ENCODE peak calls at places on chromosomes 16 and 17, in five cellular contexts. One of them, this sample, is unnamed.
A peak's percentile ranks its signal among the peaks of the same experiment; 100 is the strongest.

GRCh38 chr16:87464691-87465300 is 28.0 kb downstream of the ZCCHC14 start:
- DNase-seq in prostate gland: no peak
- DNase-seq in SK-N-SH: peak; percentile 58
- DNase-seq in Kasumi-1: peak; percentile 45
- DNase-seq in AG10803: peak; percentile 91
- DNase-seq in this sample: peak; percentile 98

GRCh38 chr17:72976971-72977767 is 115.3 kb downstream of the SLC39A11 start:
- DNase-seq in Kasumi-1: no peak
- DNase-seq in prostate gland: no peak
- DNase-seq in AG10803: peak; percentile 88
- DNase-seq in SK-N-SH: no peak
- DNase-seq in this sample: peak; percentile 92

GRCh38 chr17:65627892-65628622 is 66.6 kb upstream of the AXIN2 start:
- DNase-seq in Kasumi-1: no peak
- DNase-seq in prostate gland: peak; percentile 85
- DNase-seq in SK-N-SH: no peak
- DNase-seq in AG10803: peak; percentile 46
- DNase-seq in this sample: peak; percentile 76

GRCh38 chr16:1746693-1747195 is 24.6 kb downstream of the NME3 start:
- DNase-seq in Kasumi-1: no peak
- DNase-seq in AG10803: no peak
- DNase-seq in prostate gland: no peak
- DNase-seq in SK-N-SH: no peak
- DNase-seq in this sample: no peak

GRCh38 chr16:75461575-75461974 is 2.9 kb downstream of the TMEM170A start:
- DNase-seq in SK-N-SH: no peak
- DNase-seq in AG10803: no peak
- DNase-seq in prostate gland: no peak
- DNase-seq in Kasumi-1: no peak
- DNase-seq in this sample: no peak

GRCh38 chr17:79674506-79675412 is 56.0 kb upstream of the ENPP7 start:
- DNase-seq in Kasumi-1: no peak
- DNase-seq in AG10803: no peak
- DNase-seq in SK-N-SH: no peak
- DNase-seq in prostate gland: no peak
- DNase-seq in this sample: no peak

GRCh38 chr16:46709464-46709863 is 20.0 kb downstream of the ORC6 start:
- DNase-seq in AG10803: no peak
- DNase-seq in prostate gland: no peak
- DNase-seq in Kasumi-1: no peak
- DNase-seq in SK-N-SH: no peak
- DNase-seq in this sample: no peak

GRCh38 chr17:15914400-15915165 is 30.3 kb upstream of the ADORA2B start:
- DNase-seq in AG10803: peak; percentile 24
- DNase-seq in SK-N-SH: no peak
- DNase-seq in Kasumi-1: no peak
- DNase-seq in prostate gland: no peak
- DNase-seq in this sample: peak; percentile 75

GRCh38 chr17:39002991-39003715 is 36.0 kb upstream of the FBXO47 start:
- DNase-seq in SK-N-SH: no peak
- DNase-seq in Kasumi-1: peak; percentile 7
- DNase-seq in prostate gland: peak; percentile 9
- DNase-seq in AG10803: peak; percentile 86
- DNase-seq in this sample: peak; percentile 95

GRCh38 chr17:49990921-49991320 is 4.1 kb downstream of the DLX3 start:
- DNase-seq in prostate gland: no peak
- DNase-seq in SK-N-SH: peak; percentile 24
- DNase-seq in AG10803: no peak
- DNase-seq in Kasumi-1: no peak
- DNase-seq in this sample: no peak

GRCh38 chr17:42118545-42118944 is 2.6 kb downstream of the KAT2A start:
- DNase-seq in SK-N-SH: peak; percentile 56
- DNase-seq in prostate gland: no peak
- DNase-seq in AG10803: no peak
- DNase-seq in Kasumi-1: peak; percentile 39
- DNase-seq in this sample: peak; percentile 51